ENCODE peak calls at places on chromosomes 1 and 21, in ten cellular contexts. Z is IMR-90, T is H54, D is ovary, I is suprapubic skin, U is body of pancreas, J is A549, M is transverse colon, L is heart left ventricle, Y is gastrocnemius medialis. V is an unnamed sample.

GRCh38 chr21:45054162-45054926 is 20.0 kb upstream of the ADARB1 start:
- DNase-seq in I (no peak), D (no peak), L (no peak), T (no peak), U (no peak), Z (no peak), Y (no peak), M (no peak), J (no peak), V (no peak)

GRCh38 chr1:79646885-79647284 is 640.4 kb upstream of the ADGRL4 start:
- DNase-seq in Y (no peak), M (no peak), D (no peak), Z (no peak), L (no peak), J (no peak), U (no peak), T (no peak), I (no peak), V (no peak)

GRCh38 chr1:156111355-156111962 is 3.1 kb upstream of the LMNA start:
- DNase-seq in M (no peak), L (no peak), T (no peak), Z (no peak), D (no peak), J (no peak), Y (no peak), U (no peak), I (no peak), V (no peak)

GRCh38 chr1:166980818-166981217 is 5.5 kb upstream of the ILDR2 start:
- DNase-seq in D (no peak), I (no peak), M (no peak), J (no peak), Z (no peak), T (no peak), Y (no peak), U (peak; percentile 18), L (no peak), V (no peak)

GRCh38 chr1:180926164-180926981 is 13.7 kb downstream of the KIAA1614 start:
- DNase-seq in J (no peak), Z (peak; percentile 43), Y (no peak), U (peak; percentile 31), D (peak; percentile 77), L (peak; percentile 83), T (peak; percentile 47), I (no peak), M (no peak), V (no peak)

GRCh38 chr1:69104859-69105258 is 462.9 kb upstream of the LRRC7 start:
- DNase-seq in M (no peak), U (no peak), Y (no peak), T (no peak), Z (no peak), I (no peak), J (no peak), D (no peak), L (no peak), V (no peak)

GRCh38 chr1:59332983-59333382 is 36.1 kb downstream of the FGGY start:
- DNase-seq in Y (no peak), J (no peak), T (peak; percentile 8), Z (peak; percentile 75), M (no peak), D (no peak), L (no peak), I (no peak), U (no peak), V (no peak)

GRCh38 chr21:35575280-35575915 is 484.9 kb downstream of the SETD4 start:
- DNase-seq in L (no peak), U (no peak), D (no peak), Z (peak; percentile 96), T (peak; percentile 20), I (no peak), Y (no peak), J (no peak), M (no peak), V (no peak)

GRCh38 chr1:6358144-6358624 is 35.4 kb downstream of the ACOT7 start:
- DNase-seq in J (no peak), U (no peak), Z (no peak), M (no peak), T (no peak), I (no peak), Y (no peak), D (no peak), L (no peak), V (no peak)

GRCh38 chr1:217650674-217651073 is 19.5 kb downstream of the SPATA17 start:
- DNase-seq in U (no peak), Y (no peak), D (no peak), I (no peak), M (no peak), J (no peak), L (no peak), Z (no peak), T (no peak), V (no peak)

GRCh38 chr1:217642455-217642854 is 11.3 kb downstream of the SPATA17 start:
- DNase-seq in D (no peak), I (no peak), J (no peak), Z (no peak), Y (no peak), U (no peak), L (no peak), T (no peak), M (no peak), V (no peak)

GRCh38 chr1:217647791-217648190 is 16.6 kb downstream of the SPATA17 start:
- DNase-seq in M (no peak), Z (no peak), J (no peak), L (no peak), T (no peak), U (no peak), I (no peak), Y (no peak), D (no peak), V (no peak)
- TF ChIP-seq POLR2A in M (no peak), Z (no peak), J (no peak), L (no peak), T (no peak), U (no peak), I (no peak), Y (no peak), D (no peak), V (no peak)

GRCh38 chr1:161021168-161021958 is 411 bp upstream of the F11R start:
- DNase-seq in U (peak; percentile 99), Z (peak; percentile 20), I (peak; percentile 92), D (peak; percentile 86), M (peak; percentile 97), Y (peak; percentile 53), J (peak; percentile 92), T (peak; percentile 55), L (peak; percentile 84), V (peak; percentile 89)
- TF ChIP-seq POLR2A in U (peak; percentile 99), Z (no peak), I (peak; percentile 15), D (no peak), M (peak; percentile 98), Y (peak; percentile 11), J (peak; percentile 50), T (peak; percentile 36), L (peak; percentile 9), V (no peak)

DNA sequence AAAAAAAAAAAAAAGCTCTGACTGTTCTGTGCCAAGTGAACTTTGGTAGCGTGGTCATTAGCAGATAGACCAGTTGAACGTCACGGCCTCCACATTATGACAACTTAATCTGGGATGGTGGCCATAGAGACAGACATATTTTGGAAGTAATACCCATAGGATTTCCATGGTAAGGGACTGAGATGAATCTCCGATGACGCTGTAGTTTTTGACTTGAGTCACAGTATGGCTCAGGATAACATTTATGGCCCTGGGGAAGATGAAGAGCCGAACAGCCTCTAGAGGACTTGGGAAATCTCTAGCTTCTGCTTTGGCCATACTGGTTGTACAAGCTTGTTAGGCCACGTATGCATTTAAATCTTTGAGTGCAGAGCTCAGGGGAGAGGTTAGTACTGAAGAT is 214.0 kb downstream of the KCNJ6 start:
- DNase-seq in U (no peak), J (no peak), L (no peak), D (no peak), M (no peak), I (no peak), T (no peak), Y (no peak), Z (no peak), V (no peak)
- TF ChIP-seq POLR2A in U (no peak), J (no peak), L (no peak), D (no peak), M (no peak), I (no peak), T (no peak), Y (no peak), Z (no peak), V (no peak)

DNA sequence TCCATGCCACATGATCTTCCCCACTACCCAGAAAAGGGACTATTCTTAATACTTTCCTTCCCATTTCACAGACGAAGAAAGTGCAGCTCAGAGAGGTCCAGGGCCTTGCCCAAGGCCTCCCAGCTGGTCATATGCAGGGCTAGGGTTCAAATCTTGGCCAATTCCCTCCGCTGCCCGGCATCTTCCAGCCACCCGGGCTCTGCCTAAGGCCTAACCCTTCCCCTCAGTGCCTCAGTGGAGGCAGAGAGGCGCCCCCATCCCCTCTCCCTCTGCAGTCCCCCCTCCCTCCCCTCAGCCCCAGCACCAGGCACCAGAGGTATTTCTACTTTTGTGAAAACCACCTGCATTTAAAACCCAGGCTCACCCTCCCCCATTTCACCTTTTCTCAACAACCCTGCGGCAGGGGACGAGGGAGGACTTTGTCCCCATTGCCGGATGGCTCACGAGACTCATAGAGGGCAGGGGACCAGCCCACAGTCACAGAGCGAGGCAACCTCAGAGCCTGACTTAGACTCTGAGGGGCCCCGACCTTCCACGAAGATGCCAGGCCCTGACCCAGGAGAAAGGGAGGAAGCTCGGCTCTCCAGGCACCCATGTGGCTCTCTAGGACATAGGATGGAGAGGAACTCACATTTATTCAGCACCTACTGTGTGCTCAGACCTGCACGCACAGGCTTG is 12.3 kb downstream of the LAPTM5 start:
- DNase-seq in J (no peak), T (no peak), I (no peak), Z (no peak), Y (no peak), L (no peak), U (no peak), M (no peak), D (no peak), V (no peak)
- TF ChIP-seq POLR2A in J (no peak), T (no peak), I (no peak), Z (no peak), Y (no peak), L (no peak), U (no peak), M (no peak), D (no peak), V (no peak)

GRCh38 chr1:31936278-31936965 is 1.7 kb downstream of the PTP4A2 start:
- DNase-seq in D (no peak), T (no peak), U (no peak), J (no peak), L (no peak), M (no peak), Z (peak; percentile 37), I (no peak), Y (no peak), V (no peak)
- TF ChIP-seq POLR2A in D (no peak), T (no peak), U (no peak), J (no peak), L (no peak), M (peak; percentile 5), Z (no peak), I (no peak), Y (no peak), V (no peak)

DNA sequence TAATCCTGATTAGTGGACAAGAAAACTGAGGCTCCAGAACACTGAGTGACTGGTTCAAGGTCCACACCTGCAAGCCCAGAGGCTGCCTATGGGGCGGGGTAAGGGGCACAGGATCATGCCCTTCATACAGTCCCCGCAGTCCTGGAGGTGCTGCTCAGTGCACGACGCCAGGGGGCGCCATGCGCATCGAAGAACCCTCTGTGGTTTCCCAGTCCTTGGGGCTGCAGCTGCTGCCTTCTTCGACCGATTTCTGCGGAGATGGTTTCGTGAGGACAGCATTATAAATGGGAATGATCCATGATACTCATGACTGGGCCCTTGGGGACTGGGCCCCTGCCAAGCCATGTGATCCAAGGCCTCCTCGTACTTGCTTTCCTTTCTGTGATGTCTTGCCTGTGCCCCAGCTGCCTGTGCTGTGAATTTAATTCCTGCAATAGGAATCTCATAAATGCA is 37.1 kb upstream of the ARHGEF10L start:
- DNase-seq in I (peak; percentile 93), J (peak; percentile 68), Y (peak; percentile 81), L (peak; percentile 91), D (peak; percentile 91), T (peak; percentile 61), Z (peak; percentile 85), M (peak; percentile 93), U (peak; percentile 87), V (peak; percentile 97)
- TF ChIP-seq POLR2A in I (no peak), J (no peak), Y (no peak), L (no peak), D (peak; percentile 11), T (no peak), Z (peak; percentile 39), M (no peak), U (no peak), V (no peak)

V was measured in lower leg skin.